ENCODE peak calls at places on chromosomes 6 and 20, in five cellular contexts. R is HepG2, Q is SK-N-SH, X is K562, W is GM12878. B is an unnamed sample.

GRCh38 chr20:24490598-24490997 is 21.2 kb downstream of the SYNDIG1 start:
- DNase-seq in R (no peak), Q (no peak), X (no peak), W (no peak), B (no peak)

GRCh38 chr6:19137419-19138035 is 699.6 kb upstream of the ID4 start:
- DNase-seq in R (no peak), Q (no peak), X (no peak), W (no peak), B (no peak)

GRCh38 chr20:43507150-43508080 is at the start of gene L3MBTL1:
- DNase-seq in R (peak), Q (peak), X (peak), W (no peak), B (peak)

GRCh38 chr6:36371231-36371630 is 16.2 kb downstream of the ETV7 start:
- DNase-seq in R (no peak), Q (no peak), X (no peak), W (no peak), B (no peak)

GRCh38 chr6:22457986-22458385 is 111.4 kb upstream of the HDGFL1 start:
- DNase-seq in R (no peak), Q (no peak), X (no peak), W (no peak), B (no peak)

GRCh38 chr6:11328613-11329247 is 96.3 kb upstream of the NEDD9 start:
- DNase-seq in R (no peak), Q (no peak), X (no peak), W (no peak), B (no peak)

GRCh38 chr20:13947719-13948118 is 42.7 kb downstream of the SEL1L2 start:
- DNase-seq in R (no peak), Q (no peak), X (no peak), W (no peak), B (no peak)

GRCh38 chr20:58722877-58723627 is 30.5 kb downstream of the NPEPL1 start:
- DNase-seq in R (no peak), Q (no peak), X (no peak), W (no peak), B (no peak)

GRCh38 chr6:17352302-17352701 is 41.1 kb upstream of the CAP2 start:
- DNase-seq in R (peak), Q (no peak), X (no peak), W (no peak), B (no peak)

GRCh38 chr20:10505320-10506226 is 70.5 kb downstream of the SLX4IP start:
- DNase-seq in R (no peak), Q (no peak), X (peak), W (no peak), B (peak)

GRCh38 chr6:52516269-52516668 is 60.6 kb downstream of the TRAM2 start:
- DNase-seq in R (no peak), Q (no peak), X (no peak), W (no peak), B (no peak)

GRCh38 chr6:44659676-44660170 is 272.2 kb downstream of the CDC5L start:
- DNase-seq in R (no peak), Q (no peak), X (no peak), W (no peak), B (no peak)

GRCh38 chr6:87945966-87946365 is 101.7 kb upstream of the SPACA1 start:
- DNase-seq in R (no peak), Q (no peak), X (no peak), W (no peak), B (no peak)

GRCh38 chr6:106125925-106126435 is 39.8 kb downstream of the PRDM1 start:
- DNase-seq in R (no peak), Q (no peak), X (peak), W (peak), B (no peak)

GRCh38 chr20:48102821-48103635 is 317.7 kb upstream of the SULF2 start:
- DNase-seq in R (no peak), Q (no peak), X (no peak), W (no peak), B (no peak)

GRCh38 chr6:142331075-142331551 is 29.3 kb downstream of the ADGRG6 start:
- DNase-seq in R (peak), Q (no peak), X (no peak), W (no peak), B (no peak)

GRCh38 chr6:64334646-64335045 is 699.0 kb downstream of the PHF3 start:
- DNase-seq in R (no peak), Q (no peak), X (no peak), W (no peak), B (no peak)

GRCh38 chr20:37615507-37616425 is 78.1 kb upstream of the CTNNBL1 start:
- DNase-seq in R (peak), Q (peak), X (peak), W (no peak), B (peak)

GRCh38 chr6:155829646-155830045 is 374.0 kb upstream of the NOX3 start:
- DNase-seq in R (no peak), Q (no peak), X (no peak), W (no peak), B (no peak)

GRCh38 chr20:51631011-51631950 is 88.8 kb upstream of the NFATC2 start:
- DNase-seq in R (peak), Q (peak), X (peak), W (no peak), B (peak)

GRCh38 chr6:142421285-142422202 is 119.7 kb downstream of the ADGRG6 start:
- DNase-seq in R (no peak), Q (no peak), X (no peak), W (no peak), B (no peak)

GRCh38 chr20:31698243-31698802 is 24.3 kb downstream of the BCL2L1 start:
- DNase-seq in R (no peak), Q (no peak), X (no peak), W (no peak), B (no peak)

GRCh38 chr20:2515203-2515602 is 6.5 kb upstream of the ZNF343 start:
- DNase-seq in R (no peak), Q (no peak), X (no peak), W (no peak), B (no peak)

GRCh38 chr20:36773123-36773547 is 428 bp downstream of the DSN1 start:
- DNase-seq in R (no peak), Q (no peak), X (no peak), W (no peak), B (peak)

GRCh38 chr6:20024979-20025378 is 187.3 kb downstream of the MBOAT1 start:
- DNase-seq in R (no peak), Q (no peak), X (no peak), W (no peak), B (no peak)

GRCh38 chr6:4103929-4104328 is 25.0 kb upstream of the FAM217A start:
- DNase-seq in R (no peak), Q (no peak), X (no peak), W (no peak), B (no peak)

GRCh38 chr6:78799682-78800081 is 67.7 kb upstream of the IRAK1BP1 start:
- DNase-seq in R (no peak), Q (no peak), X (no peak), W (no peak), B (no peak)

GRCh38 chr6:69185276-69185675 is 550.2 kb downstream of the ADGRB3 start:
- DNase-seq in R (no peak), Q (no peak), X (no peak), W (no peak), B (no peak)

GRCh38 chr6:169313347-169314010 is 59.8 kb upstream of the THBS2 start:
- DNase-seq in R (no peak), Q (no peak), X (no peak), W (no peak), B (no peak)

GRCh38 chr20:9202440-9203080 is 133.7 kb downstream of the PLCB4 start:
- DNase-seq in R (no peak), Q (no peak), X (no peak), W (no peak), B (no peak)

GRCh38 chr6:36180126-36180525 is 16.4 kb upstream of the BRPF3 start:
- DNase-seq in R (peak), Q (no peak), X (no peak), W (no peak), B (no peak)

GRCh38 chr6:85580878-85581267 is 12.8 kb downstream of the SNX14 start:
- DNase-seq in R (peak), Q (no peak), X (peak), W (no peak), B (no peak)

GRCh38 chr20:57002066-57002570 is 264.3 kb downstream of the BMP7 start:
- DNase-seq in R (no peak), Q (no peak), X (no peak), W (no peak), B (no peak)

GRCh38 chr6:95518630-95519227 is 58.6 kb upstream of the MANEA start:
- DNase-seq in R (no peak), Q (no peak), X (peak), W (no peak), B (no peak)

GRCh38 chr6:12075067-12075563 is 63.0 kb downstream of the HIVEP1 start:
- DNase-seq in R (peak), Q (no peak), X (peak), W (no peak), B (no peak)

GRCh38 chr6:75334266-75335040 is 49.9 kb upstream of the TMEM30A start:
- DNase-seq in R (no peak), Q (no peak), X (no peak), W (no peak), B (no peak)

DNA sequence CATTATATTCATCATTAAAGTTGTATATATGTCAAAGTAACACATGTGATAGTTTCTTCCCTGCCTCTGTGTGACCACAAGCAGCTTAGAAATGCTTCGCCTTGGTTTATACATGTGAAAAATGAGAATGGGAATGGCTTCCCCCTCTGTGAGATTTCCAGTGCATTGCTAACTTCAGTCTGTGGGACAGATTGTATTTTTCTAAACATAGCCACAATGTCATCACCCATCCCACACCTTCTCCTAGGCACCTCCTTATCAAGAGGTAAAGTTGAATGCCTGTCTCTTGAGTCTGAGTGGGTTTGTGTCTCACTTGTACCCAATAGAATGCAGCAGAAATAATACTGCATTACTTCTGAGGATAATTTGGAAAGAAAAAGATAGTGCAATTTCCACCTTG is 27.8 kb downstream of the RIN2 start:
- DNase-seq in R (no peak), Q (no peak), X (no peak), W (no peak), B (no peak)
- TF ChIP-seq GABPA in R (no peak), Q (no peak), X (no peak), W (no peak), B (no peak)

DNA sequence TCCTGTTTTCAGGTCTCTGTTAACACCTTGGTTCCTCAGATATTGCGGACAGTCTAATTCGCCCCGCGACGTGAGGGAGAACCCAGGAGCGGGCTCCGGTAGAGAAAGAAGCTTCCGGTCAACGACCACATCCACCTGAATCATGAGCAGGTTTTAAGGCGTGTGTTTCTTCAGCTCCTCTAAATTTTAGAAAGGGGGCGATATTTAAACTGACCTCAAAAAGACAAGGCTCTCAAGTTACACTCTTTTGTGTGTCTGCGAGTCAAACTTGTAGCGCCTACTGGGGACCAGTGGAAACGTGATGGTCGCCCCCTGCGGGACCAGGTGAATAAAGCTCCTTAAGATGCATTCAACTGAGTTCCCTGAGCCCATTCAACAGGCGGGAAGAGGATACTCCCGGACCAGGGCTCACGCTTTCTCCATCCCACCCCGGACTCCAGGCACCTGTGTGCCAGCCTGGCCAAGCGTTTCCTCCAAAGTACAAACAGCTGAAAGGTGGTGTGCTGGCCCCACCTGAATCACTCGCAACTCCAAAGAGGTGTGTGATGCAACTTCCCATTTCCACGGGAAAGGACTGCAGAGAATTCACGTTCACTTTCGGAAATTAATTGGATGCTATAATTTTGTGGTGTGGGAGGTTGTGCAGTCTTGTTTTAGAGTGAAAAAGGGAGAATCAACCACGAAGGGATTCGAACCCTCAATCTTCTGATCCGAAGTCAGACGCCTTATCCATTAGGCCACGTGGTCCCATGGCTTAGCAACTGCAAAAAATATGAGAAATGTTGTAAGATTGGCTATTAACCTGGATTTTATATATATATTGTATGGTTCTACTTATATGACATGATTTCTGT is 17.0 kb downstream of the GPX5 start:
- DNase-seq in R (peak), Q (peak), X (peak), W (peak), B (peak)
- TF ChIP-seq CTCF in R (peak), Q (peak), X (peak), W (peak), B (no peak)

GRCh38 chr6:100176321-100176950 is 182.4 kb upstream of the MCHR2 start:
- DNase-seq in R (peak), Q (no peak), X (peak), W (no peak), B (no peak)
- TF ChIP-seq REST in R (no peak), Q (no peak), X (no peak), W (no peak), B (no peak)

GRCh38 chr20:4012631-4013030 is 2.7 kb downstream of the RNF24 start:
- DNase-seq in R (no peak), Q (no peak), X (peak), W (no peak), B (peak)

GRCh38 chr20:4013041-4013440 is 2.3 kb downstream of the RNF24 start:
- DNase-seq in R (no peak), Q (no peak), X (no peak), W (no peak), B (no peak)

GRCh38 chr20:4016349-4017050 is 1.1 kb upstream of the RNF24 start:
- DNase-seq in R (no peak), Q (no peak), X (no peak), W (no peak), B (no peak)

GRCh38 chr20:4011226-4011975 is 4.0 kb downstream of the RNF24 start:
- DNase-seq in R (no peak), Q (no peak), X (no peak), W (no peak), B (no peak)

GRCh38 chr20:4014031-4014474 is 1.3 kb downstream of the RNF24 start:
- DNase-seq in R (peak), Q (peak), X (peak), W (no peak), B (peak)
- TF ChIP-seq GABPA in R (no peak), Q (no peak), X (no peak), W (no peak), B (no peak)

GRCh38 chr6:104527761-104528415 is 331.8 kb downstream of the HACE1 start:
- DNase-seq in R (peak), Q (no peak), X (peak), W (no peak), B (peak)
- TF ChIP-seq CTCF in R (peak), Q (peak), X (peak), W (peak), B (peak)

GRCh38 chr20:53918949-53919361 is 151.4 kb downstream of the BCAS1 start:
- DNase-seq in R (no peak), Q (peak), X (peak), W (no peak), B (no peak)
- TF ChIP-seq REST in R (no peak), Q (no peak), X (no peak), W (no peak), B (no peak)

DNA sequence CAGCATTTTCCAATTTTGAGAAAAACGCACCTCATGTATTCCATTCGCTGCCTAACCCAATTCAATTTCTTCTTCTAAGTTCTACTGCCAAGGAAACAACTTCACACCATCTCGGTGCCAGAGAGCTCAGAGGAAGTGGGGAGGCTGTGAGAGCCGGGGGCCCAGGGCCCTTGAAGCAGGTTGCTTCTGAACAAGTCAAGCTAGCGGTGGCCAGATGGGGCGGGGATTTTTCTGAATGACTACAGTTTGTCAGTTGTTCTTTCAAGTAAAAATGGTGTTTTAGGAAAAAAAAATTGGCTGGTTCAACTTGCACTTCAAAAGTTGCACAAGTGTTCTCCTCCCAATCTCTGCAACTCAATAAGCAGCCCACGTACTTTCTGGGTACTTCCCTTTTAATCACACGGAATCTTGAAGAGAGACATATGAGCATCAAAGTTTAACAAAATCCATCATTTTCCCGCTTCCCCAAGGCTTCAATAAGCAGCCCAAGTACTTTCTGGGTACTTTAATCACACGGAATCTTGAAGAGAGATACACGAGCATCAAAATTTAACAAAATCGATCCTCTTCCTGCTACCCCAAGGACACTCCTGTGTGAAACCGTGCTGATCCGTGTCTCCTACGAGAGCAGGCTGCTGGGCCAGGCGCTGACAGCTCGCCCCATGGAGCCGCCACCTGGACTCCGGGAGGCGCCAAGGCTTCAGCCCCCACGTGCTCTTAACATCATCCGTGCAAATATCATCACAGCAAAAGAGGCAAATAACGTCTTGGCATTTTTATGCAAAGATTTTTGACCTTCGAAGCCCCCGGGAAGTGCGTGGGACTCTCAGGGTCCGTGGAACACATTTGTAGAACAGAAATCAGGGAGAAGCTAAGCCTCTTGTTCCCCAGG is 186.7 kb upstream of the PDE10A start:
- DNase-seq in R (no peak), Q (no peak), X (no peak), W (no peak), B (no peak)
- TF ChIP-seq GABPA in R (no peak), Q (no peak), X (no peak), W (no peak), B (no peak)

DNA sequence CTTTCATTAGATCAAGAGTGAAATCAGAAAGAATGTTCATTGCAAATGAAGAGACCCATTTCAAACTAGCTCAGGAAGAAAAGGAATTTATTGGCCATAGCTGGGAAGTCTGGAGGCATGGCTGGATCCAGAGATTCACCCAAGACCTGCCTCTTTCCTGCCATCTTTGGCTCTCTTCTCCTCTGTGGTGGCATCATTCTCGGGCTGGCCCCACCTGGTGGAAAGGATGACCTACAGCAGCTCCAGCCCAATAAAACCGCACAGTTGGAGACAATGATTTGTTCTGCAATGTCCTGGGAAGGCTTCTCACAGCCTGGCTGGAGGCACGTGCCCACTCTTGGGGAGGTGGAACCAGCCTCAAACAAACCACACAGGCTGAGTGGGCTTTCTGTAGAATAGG is 18.1 kb upstream of the FERMT1 start:
- DNase-seq in R (peak), Q (peak), X (no peak), W (no peak), B (no peak)
- TF ChIP-seq CTCF in R (peak), Q (peak), X (peak), W (peak), B (no peak)

DNA sequence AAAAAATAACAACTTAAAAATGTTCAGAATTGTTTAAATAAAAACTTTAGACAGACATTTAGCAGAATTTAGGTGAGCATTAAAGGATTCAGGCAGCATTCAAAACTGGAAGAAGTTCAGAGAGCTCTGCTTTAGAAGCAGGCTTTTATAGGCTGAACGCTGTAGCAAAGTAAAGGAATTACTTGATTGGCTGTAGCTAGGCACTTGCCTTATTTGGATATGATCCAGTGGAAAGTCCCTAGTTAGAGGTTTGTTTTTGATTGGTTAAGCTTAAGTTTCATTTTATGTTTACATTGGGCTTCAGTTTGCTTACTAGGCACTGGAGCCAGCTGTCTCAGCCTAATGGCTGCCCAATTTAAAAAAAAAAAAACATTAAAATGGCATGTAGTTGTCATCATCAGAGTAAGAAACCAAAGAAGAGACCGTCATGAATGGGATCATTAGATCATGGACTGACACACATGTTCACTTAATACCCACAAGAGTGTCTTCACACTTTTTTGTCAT is 65.1 kb downstream of the CBFA2T2 start:
- DNase-seq in R (peak), Q (no peak), X (peak), W (peak), B (no peak)
- TF ChIP-seq REST in R (no peak), Q (no peak), X (no peak), W (no peak), B (no peak)

GRCh38 chr6:163098827-163099469 is 315.6 kb upstream of the QKI start:
- DNase-seq in R (no peak), Q (peak), X (no peak), W (no peak), B (no peak)
- TF ChIP-seq GABPA in R (no peak), Q (no peak), X (no peak), W (no peak), B (no peak)

B was measured in HL-60.